ENCODE peak calls at places on chromosomes 3 and 15, in seven cellular contexts. One of them, this sample, is unnamed.

GRCh38 chr3:191768421-191768820 is 307.5 kb downstream of the PYDC2 start:
- DNase-seq in AG04449: no peak
- DNase-seq in cardiac fibroblast: no peak
- DNase-seq in OCI-LY7: peak; percentile 1
- DNase-seq in fibroblast of pulmonary artery: no peak
- DNase-seq in sigmoid colon: no peak
- DNase-seq in cardiac muscle cell: no peak
- DNase-seq in this sample: no peak

GRCh38 chr3:38646630-38647029 is 2.9 kb downstream of the SCN5A start:
- DNase-seq in AG04449: no peak
- DNase-seq in cardiac fibroblast: peak; percentile 39
- DNase-seq in OCI-LY7: peak; percentile 47
- DNase-seq in fibroblast of pulmonary artery: peak; percentile 54
- DNase-seq in sigmoid colon: peak; percentile 6
- DNase-seq in cardiac muscle cell: peak; percentile 54
- DNase-seq in this sample: no peak

GRCh38 chr3:155981669-155982068 is 111.2 kb downstream of the GMPS start:
- DNase-seq in AG04449: no peak
- DNase-seq in cardiac fibroblast: peak; percentile 32
- DNase-seq in OCI-LY7: no peak
- DNase-seq in fibroblast of pulmonary artery: peak; percentile 11
- DNase-seq in sigmoid colon: no peak
- DNase-seq in cardiac muscle cell: peak; percentile 3
- DNase-seq in this sample: no peak

GRCh38 chr3:179942560-179943075 is 94.1 kb downstream of the PEX5L start:
- DNase-seq in AG04449: no peak
- DNase-seq in cardiac fibroblast: no peak
- DNase-seq in OCI-LY7: no peak
- DNase-seq in fibroblast of pulmonary artery: no peak
- DNase-seq in sigmoid colon: no peak
- DNase-seq in cardiac muscle cell: no peak
- DNase-seq in this sample: no peak

GRCh38 chr15:47717036-47717611 is at the start of gene SEMA6D:
- DNase-seq in AG04449: peak; percentile 21
- DNase-seq in cardiac fibroblast: peak; percentile 64
- DNase-seq in OCI-LY7: no peak
- DNase-seq in fibroblast of pulmonary artery: peak; percentile 78
- DNase-seq in sigmoid colon: peak; percentile 77
- DNase-seq in cardiac muscle cell: peak; percentile 79
- DNase-seq in this sample: peak; percentile 68

GRCh38 chr15:33211409-33211808 is 16.9 kb upstream of the FMN1 start:
- DNase-seq in AG04449: no peak
- DNase-seq in cardiac fibroblast: no peak
- DNase-seq in OCI-LY7: no peak
- DNase-seq in fibroblast of pulmonary artery: no peak
- DNase-seq in sigmoid colon: peak; percentile 68
- DNase-seq in cardiac muscle cell: no peak
- DNase-seq in this sample: no peak

GRCh38 chr3:117842086-117842485 is 1132.5 kb downstream of the TUSC7 start:
- DNase-seq in AG04449: no peak
- DNase-seq in cardiac fibroblast: no peak
- DNase-seq in OCI-LY7: no peak
- DNase-seq in fibroblast of pulmonary artery: no peak
- DNase-seq in sigmoid colon: no peak
- DNase-seq in cardiac muscle cell: no peak
- DNase-seq in this sample: no peak

GRCh38 chr15:23857028-23857641 is 170.0 kb upstream of the NDN start:
- DNase-seq in AG04449: no peak
- DNase-seq in cardiac fibroblast: peak; percentile 7
- DNase-seq in OCI-LY7: no peak
- DNase-seq in fibroblast of pulmonary artery: peak; percentile 51
- DNase-seq in sigmoid colon: no peak
- DNase-seq in cardiac muscle cell: peak; percentile 33
- DNase-seq in this sample: peak; percentile 1

GRCh38 chr3:15933439-15934144 is 135.8 kb upstream of the ANKRD28 start:
- DNase-seq in AG04449: no peak
- DNase-seq in cardiac fibroblast: peak; percentile 28
- DNase-seq in OCI-LY7: no peak
- DNase-seq in fibroblast of pulmonary artery: no peak
- DNase-seq in sigmoid colon: no peak
- DNase-seq in cardiac muscle cell: no peak
- DNase-seq in this sample: no peak

GRCh38 chr15:84947947-84948830 is 33.5 kb upstream of the PDE8A start:
- DNase-seq in AG04449: peak; percentile 71
- DNase-seq in cardiac fibroblast: peak; percentile 97
- DNase-seq in OCI-LY7: no peak
- DNase-seq in fibroblast of pulmonary artery: peak; percentile 90
- DNase-seq in sigmoid colon: peak; percentile 76
- DNase-seq in cardiac muscle cell: peak; percentile 79
- DNase-seq in this sample: peak; percentile 89

GRCh38 chr15:57697588-57697987 is 8.9 kb upstream of the POLR2M start:
- DNase-seq in AG04449: peak; percentile 41
- DNase-seq in cardiac fibroblast: peak; percentile 76
- DNase-seq in OCI-LY7: no peak
- DNase-seq in fibroblast of pulmonary artery: peak; percentile 61
- DNase-seq in sigmoid colon: no peak
- DNase-seq in cardiac muscle cell: peak; percentile 62
- DNase-seq in this sample: no peak

GRCh38 chr15:68224546-68225250 is 4.8 kb downstream of the CLN6 start:
- DNase-seq in AG04449: no peak
- DNase-seq in cardiac fibroblast: no peak
- DNase-seq in OCI-LY7: peak; percentile 79
- DNase-seq in fibroblast of pulmonary artery: no peak
- DNase-seq in sigmoid colon: no peak
- DNase-seq in cardiac muscle cell: no peak
- DNase-seq in this sample: no peak

GRCh38 chr15:64067564-64068030 is 21.3 kb upstream of the DAPK2 start:
- DNase-seq in AG04449: no peak
- DNase-seq in cardiac fibroblast: peak; percentile 69
- DNase-seq in OCI-LY7: peak; percentile 81
- DNase-seq in fibroblast of pulmonary artery: peak; percentile 69
- DNase-seq in sigmoid colon: peak; percentile 73
- DNase-seq in cardiac muscle cell: peak; percentile 66
- DNase-seq in this sample: no peak

GRCh38 chr15:31801152-31801551 is 229.2 kb upstream of the CHRNA7 start:
- DNase-seq in AG04449: no peak
- DNase-seq in cardiac fibroblast: no peak
- DNase-seq in OCI-LY7: no peak
- DNase-seq in fibroblast of pulmonary artery: no peak
- DNase-seq in sigmoid colon: no peak
- DNase-seq in cardiac muscle cell: no peak
- DNase-seq in this sample: no peak

GRCh38 chr15:38996111-38996541 is 431.5 kb upstream of the RASGRP1 start:
- DNase-seq in AG04449: peak; percentile 95
- DNase-seq in cardiac fibroblast: peak; percentile 93
- DNase-seq in OCI-LY7: no peak
- DNase-seq in fibroblast of pulmonary artery: peak; percentile 95
- DNase-seq in sigmoid colon: no peak
- DNase-seq in cardiac muscle cell: peak; percentile 90
- DNase-seq in this sample: peak; percentile 86

GRCh38 chr3:125207507-125207906 is 5.0 kb downstream of the SLC12A8 start:
- DNase-seq in AG04449: no peak
- DNase-seq in cardiac fibroblast: no peak
- DNase-seq in OCI-LY7: no peak
- DNase-seq in fibroblast of pulmonary artery: no peak
- DNase-seq in sigmoid colon: no peak
- DNase-seq in cardiac muscle cell: no peak
- DNase-seq in this sample: no peak

GRCh38 chr3:9897408-9898372 is 5.0 kb upstream of the IL17RE start:
- DNase-seq in AG04449: no peak
- DNase-seq in cardiac fibroblast: peak; percentile 75
- DNase-seq in OCI-LY7: no peak
- DNase-seq in fibroblast of pulmonary artery: peak; percentile 54
- DNase-seq in sigmoid colon: no peak
- DNase-seq in cardiac muscle cell: peak; percentile 59
- DNase-seq in this sample: no peak

GRCh38 chr15:90679959-90680358 is 37.2 kb upstream of the BLM start:
- DNase-seq in AG04449: no peak
- DNase-seq in cardiac fibroblast: no peak
- DNase-seq in OCI-LY7: no peak
- DNase-seq in fibroblast of pulmonary artery: peak; percentile 15
- DNase-seq in sigmoid colon: peak; percentile 71
- DNase-seq in cardiac muscle cell: peak; percentile 27
- DNase-seq in this sample: no peak

GRCh38 chr3:58106640-58107039 is 98.4 kb downstream of the FLNB start:
- DNase-seq in AG04449: no peak
- DNase-seq in cardiac fibroblast: no peak
- DNase-seq in OCI-LY7: no peak
- DNase-seq in fibroblast of pulmonary artery: no peak
- DNase-seq in sigmoid colon: no peak
- DNase-seq in cardiac muscle cell: no peak
- DNase-seq in this sample: no peak

GRCh38 chr15:39925112-39925830 is 5.2 kb upstream of the GPR176 start:
- DNase-seq in AG04449: no peak
- DNase-seq in cardiac fibroblast: peak; percentile 67
- DNase-seq in OCI-LY7: no peak
- DNase-seq in fibroblast of pulmonary artery: peak; percentile 29
- DNase-seq in sigmoid colon: no peak
- DNase-seq in cardiac muscle cell: no peak
- DNase-seq in this sample: no peak

GRCh38 chr3:10194328-10195071 is 29.8 kb downstream of the IRAK2 start:
- DNase-seq in AG04449: no peak
- DNase-seq in cardiac fibroblast: no peak
- DNase-seq in OCI-LY7: no peak
- DNase-seq in fibroblast of pulmonary artery: no peak
- DNase-seq in sigmoid colon: no peak
- DNase-seq in cardiac muscle cell: no peak
- DNase-seq in this sample: no peak

GRCh38 chr3:62818347-62818746 is 56.9 kb downstream of the CADPS start:
- DNase-seq in AG04449: no peak
- DNase-seq in cardiac fibroblast: no peak
- DNase-seq in OCI-LY7: peak; percentile 96
- DNase-seq in fibroblast of pulmonary artery: no peak
- DNase-seq in sigmoid colon: no peak
- DNase-seq in cardiac muscle cell: no peak
- DNase-seq in this sample: no peak

GRCh38 chr15:98953000-98953776 is 54.4 kb downstream of the PGPEP1L start:
- DNase-seq in AG04449: no peak
- DNase-seq in cardiac fibroblast: no peak
- DNase-seq in OCI-LY7: no peak
- DNase-seq in fibroblast of pulmonary artery: no peak
- DNase-seq in sigmoid colon: no peak
- DNase-seq in cardiac muscle cell: no peak
- DNase-seq in this sample: no peak

GRCh38 chr3:11610700-11611099 is 33.0 kb downstream of the VGLL4 start:
- DNase-seq in AG04449: no peak
- DNase-seq in cardiac fibroblast: no peak
- DNase-seq in OCI-LY7: no peak
- DNase-seq in fibroblast of pulmonary artery: peak; percentile 55
- DNase-seq in sigmoid colon: no peak
- DNase-seq in cardiac muscle cell: no peak
- DNase-seq in this sample: no peak
- H3K4me3 ChIP-seq in AG04449: no peak overlapping the region
- H3K4me3 ChIP-seq in cardiac fibroblast: no peak overlapping the region
- H3K4me3 ChIP-seq in OCI-LY7: no peak overlapping the region
- H3K4me3 ChIP-seq in fibroblast of pulmonary artery: peak overlapping the region; percentile 38
- H3K4me3 ChIP-seq in sigmoid colon: no peak overlapping the region
- H3K4me3 ChIP-seq in cardiac muscle cell: no peak overlapping the region
- H3K4me3 ChIP-seq in this sample: no peak overlapping the region

DNA sequence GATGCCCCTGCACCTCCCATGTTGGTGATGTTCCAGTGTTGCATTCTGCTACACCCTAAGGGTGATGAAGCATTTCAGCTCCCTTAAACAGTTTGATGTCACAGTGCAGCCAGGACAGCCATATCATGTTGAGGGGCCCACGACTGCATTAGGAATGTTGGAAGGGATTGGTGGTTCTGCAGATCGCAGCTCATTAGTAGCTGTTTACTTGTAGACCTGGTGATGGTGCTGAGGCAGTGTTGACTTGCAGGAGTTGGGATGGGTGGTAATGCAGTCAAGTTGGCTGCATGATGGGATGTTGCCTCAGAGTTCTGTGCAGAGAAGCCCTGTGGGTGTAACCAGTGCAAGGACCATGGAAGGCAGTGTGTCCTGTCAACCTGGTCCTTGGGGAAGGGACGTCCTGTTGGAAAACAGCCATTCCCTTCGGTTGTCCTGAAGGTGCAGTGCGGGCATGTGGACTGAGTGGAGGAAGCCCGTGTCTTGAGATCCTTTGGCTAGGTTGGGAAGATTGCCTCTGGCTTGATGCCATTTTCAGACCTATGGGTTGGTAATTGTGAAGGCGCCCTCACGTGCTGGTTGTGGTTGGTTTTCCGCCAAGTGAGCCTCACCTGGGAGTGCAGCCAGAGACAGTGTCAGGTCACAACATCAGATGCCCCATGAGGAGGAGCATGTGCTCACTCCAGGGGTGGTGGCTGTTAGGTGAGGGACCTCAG is 100.7 kb downstream of the SNRPN start:
- DNase-seq in AG04449: no peak
- DNase-seq in cardiac fibroblast: no peak
- DNase-seq in OCI-LY7: no peak
- DNase-seq in fibroblast of pulmonary artery: no peak
- DNase-seq in sigmoid colon: no peak
- DNase-seq in cardiac muscle cell: no peak
- DNase-seq in this sample: no peak
- H3K4me3 ChIP-seq in AG04449: no peak overlapping the region
- H3K4me3 ChIP-seq in cardiac fibroblast: no peak overlapping the region
- H3K4me3 ChIP-seq in OCI-LY7: no peak overlapping the region
- H3K4me3 ChIP-seq in fibroblast of pulmonary artery: no peak overlapping the region
- H3K4me3 ChIP-seq in sigmoid colon: no peak overlapping the region
- H3K4me3 ChIP-seq in cardiac muscle cell: no peak overlapping the region
- H3K4me3 ChIP-seq in this sample: no peak overlapping the region

GRCh38 chr3:184164648-184165330 is 9.6 kb downstream of the DVL3 start:
- DNase-seq in AG04449: no peak
- DNase-seq in cardiac fibroblast: no peak
- DNase-seq in OCI-LY7: no peak
- DNase-seq in fibroblast of pulmonary artery: no peak
- DNase-seq in sigmoid colon: no peak
- DNase-seq in cardiac muscle cell: no peak
- DNase-seq in this sample: no peak

GRCh38 chr3:184157206-184157605 is 2.0 kb downstream of the DVL3 start:
- DNase-seq in AG04449: no peak
- DNase-seq in cardiac fibroblast: no peak
- DNase-seq in OCI-LY7: no peak
- DNase-seq in fibroblast of pulmonary artery: no peak
- DNase-seq in sigmoid colon: no peak
- DNase-seq in cardiac muscle cell: no peak
- DNase-seq in this sample: no peak

GRCh38 chr3:184158394-184158793 is 3.2 kb downstream of the DVL3 start:
- DNase-seq in AG04449: no peak
- DNase-seq in cardiac fibroblast: no peak
- DNase-seq in OCI-LY7: no peak
- DNase-seq in fibroblast of pulmonary artery: no peak
- DNase-seq in sigmoid colon: no peak
- DNase-seq in cardiac muscle cell: no peak
- DNase-seq in this sample: no peak

GRCh38 chr3:184156522-184156955 is 1.4 kb downstream of the DVL3 start:
- DNase-seq in AG04449: no peak
- DNase-seq in cardiac fibroblast: peak; percentile 71
- DNase-seq in OCI-LY7: no peak
- DNase-seq in fibroblast of pulmonary artery: peak; percentile 74
- DNase-seq in sigmoid colon: peak; percentile 88
- DNase-seq in cardiac muscle cell: peak; percentile 88
- DNase-seq in this sample: peak; percentile 36

GRCh38 chr3:184160456-184160855 is 5.3 kb downstream of the DVL3 start:
- DNase-seq in AG04449: no peak
- DNase-seq in cardiac fibroblast: peak; percentile 71
- DNase-seq in OCI-LY7: no peak
- DNase-seq in fibroblast of pulmonary artery: peak; percentile 51
- DNase-seq in sigmoid colon: no peak
- DNase-seq in cardiac muscle cell: peak; percentile 66
- DNase-seq in this sample: no peak
- H3K4me3 ChIP-seq in AG04449: no peak overlapping the region
- H3K4me3 ChIP-seq in cardiac fibroblast: no peak overlapping the region
- H3K4me3 ChIP-seq in OCI-LY7: no peak overlapping the region
- H3K4me3 ChIP-seq in fibroblast of pulmonary artery: no peak overlapping the region
- H3K4me3 ChIP-seq in sigmoid colon: no peak overlapping the region
- H3K4me3 ChIP-seq in cardiac muscle cell: no peak overlapping the region
- H3K4me3 ChIP-seq in this sample: no peak overlapping the region

GRCh38 chr15:66704783-66705113 is 2.7 kb downstream of the SMAD6 start:
- DNase-seq in AG04449: no peak
- DNase-seq in cardiac fibroblast: no peak
- DNase-seq in OCI-LY7: no peak
- DNase-seq in fibroblast of pulmonary artery: no peak
- DNase-seq in sigmoid colon: no peak
- DNase-seq in cardiac muscle cell: no peak
- DNase-seq in this sample: no peak
- H3K4me3 ChIP-seq in AG04449: peak overlapping the region; percentile 83
- H3K4me3 ChIP-seq in cardiac fibroblast: no peak overlapping the region
- H3K4me3 ChIP-seq in OCI-LY7: peak overlapping the region; percentile 77
- H3K4me3 ChIP-seq in fibroblast of pulmonary artery: peak overlapping the region; percentile 90
- H3K4me3 ChIP-seq in sigmoid colon: no peak overlapping the region
- H3K4me3 ChIP-seq in cardiac muscle cell: peak overlapping the region; percentile 100
- H3K4me3 ChIP-seq in this sample: peak overlapping the region; percentile 66

This sample was measured in skeletal muscle cell.